ENCODE peak calls at places on chromosomes 6 and 20, in four cellular contexts. M is progenitor cell of endocrine pancreas, N is foreskin fibroblast, Z is fibroblast of mammary gland. O is an unnamed sample.

GRCh38 chr6:16654703-16655102 is 106.6 kb downstream of the ATXN1 start:
- DNase-seq in Z (no peak), N (no peak), M (no peak), O (no peak)

GRCh38 chr6:89301586-89302194 is 13.4 kb downstream of the GABRR2 start:
- DNase-seq in M (no peak), N (no peak), Z (no peak), O (no peak)

GRCh38 chr20:10338781-10339180 is 95.2 kb downstream of the MKKS start:
- DNase-seq in M (no peak), N (peak), Z (peak), O (no peak)

GRCh38 chr20:32999603-33000250 is 4.5 kb downstream of the SUN5 start:
- DNase-seq in Z (no peak), M (no peak), N (no peak), O (no peak)

GRCh38 chr6:90000864-90001731 is 106.8 kb downstream of the GJA10 start:
- DNase-seq in N (peak), Z (peak), M (no peak), O (no peak)

GRCh38 chr6:36598739-36599318 is 4.7 kb downstream of the SRSF3 start:
- DNase-seq in N (no peak), M (no peak), Z (no peak), O (peak)

GRCh38 chr20:11453430-11453829 is 464.3 kb upstream of the BTBD3 start:
- DNase-seq in N (peak), M (no peak), Z (peak), O (no peak)

GRCh38 chr20:25245461-25245860 is 2.4 kb upstream of the PYGB start:
- DNase-seq in Z (no peak), N (no peak), M (no peak), O (no peak)

GRCh38 chr6:75735491-75736186 is 13.4 kb upstream of the MYO6 start:
- DNase-seq in Z (peak), N (peak), M (no peak), O (no peak)

GRCh38 chr20:56554869-56555268 is 21.8 kb downstream of the FAM209B start:
- DNase-seq in N (peak), M (no peak), Z (peak), O (peak)

GRCh38 chr6:153976921-153977693 is 61.9 kb upstream of the OPRM1 start:
- DNase-seq in N (peak), Z (peak), M (no peak), O (no peak)

GRCh38 chr6:106520711-106521367 is 108.5 kb downstream of the RTN4IP1 start:
- DNase-seq in M (no peak), Z (no peak), N (no peak), O (no peak)

GRCh38 chr20:23264545-23264944 is 86.0 kb upstream of the NXT1 start:
- DNase-seq in Z (no peak), N (no peak), M (no peak), O (no peak)

GRCh38 chr6:22657341-22657985 is 88.1 kb downstream of the HDGFL1 start:
- DNase-seq in Z (no peak), M (no peak), N (no peak), O (no peak)

GRCh38 chr6:34249469-34250370 is 914 bp upstream of the SMIM29 start:
- DNase-seq in N (no peak), Z (no peak), M (no peak), O (no peak)

GRCh38 chr6:3669916-3670315 is 81.6 kb downstream of the PXDC1 start:
- DNase-seq in N (no peak), Z (no peak), M (no peak), O (no peak)

GRCh38 chr6:150327117-150327774 is 41.6 kb upstream of the IYD start:
- DNase-seq in Z (no peak), N (no peak), M (no peak), O (no peak)

GRCh38 chr6:71139249-71139648 is 149.4 kb upstream of the OGFRL1 start:
- DNase-seq in Z (peak), M (no peak), N (peak), O (no peak)

GRCh38 chr20:37745553-37745952 is 51.7 kb downstream of the CTNNBL1 start:
- DNase-seq in Z (no peak), M (no peak), N (no peak), O (no peak)

GRCh38 chr20:19780261-19780660 is 22.2 kb downstream of the RIN2 start:
- DNase-seq in M (no peak), Z (no peak), N (no peak), O (no peak)

GRCh38 chr6:44699082-44699481 is 311.6 kb downstream of the CDC5L start:
- DNase-seq in M (no peak), Z (peak), N (no peak), O (no peak)

GRCh38 chr20:49823152-49823847 is 10.7 kb downstream of the SLC9A8 start:
- DNase-seq in N (no peak), M (no peak), Z (no peak), O (no peak)

GRCh38 chr6:127737009-127737486 is 160.1 kb downstream of the C6orf58 start:
- DNase-seq in M (no peak), N (peak), Z (peak), O (peak)

GRCh38 chr6:154732824-154733609 is at the start of gene SCAF8:
- DNase-seq in Z (peak), M (peak), N (peak), O (peak)

GRCh38 chr20:37328149-37328945 is 17.6 kb upstream of the SRC start:
- DNase-seq in M (no peak), Z (no peak), N (no peak), O (peak)

GRCh38 chr6:31042801-31043200 is 32.5 kb downstream of the MUC22 start:
- DNase-seq in Z (peak), M (peak), N (peak), O (peak)

GRCh38 chr6:52760105-52760765 is 3.0 kb downstream of the GSTA2 start:
- DNase-seq in M (no peak), N (no peak), Z (no peak), O (no peak)

GRCh38 chr6:126826315-126826714 is 292.2 kb upstream of the RSPO3 start:
- DNase-seq in N (peak), M (no peak), Z (no peak), O (no peak)

GRCh38 chr6:15505463-15505918 is 157.3 kb downstream of the DTNBP1 start:
- DNase-seq in N (no peak), Z (no peak), M (no peak), O (no peak)

GRCh38 chr6:127207591-127208120 is 59.0 kb upstream of the RNF146 start:
- DNase-seq in N (peak), Z (peak), M (no peak), O (no peak)

GRCh38 chr6:125854355-125854754 is 63.6 kb downstream of the NCOA7 start:
- DNase-seq in N (no peak), Z (no peak), M (no peak), O (no peak)

GRCh38 chr6:128519132-128519930 is 1.1 kb downstream of the PTPRK start:
- DNase-seq in Z (peak), M (peak), N (peak), O (peak)

GRCh38 chr6:161498359-161498758 is 224.5 kb upstream of the AGPAT4 start:
- DNase-seq in N (peak), M (no peak), Z (peak), O (no peak)

GRCh38 chr6:37340639-37340943 is 13.2 kb upstream of the RNF8 start:
- DNase-seq in Z (peak), N (peak), M (no peak), O (no peak)

GRCh38 chr6:451336-451735 is 59.8 kb downstream of the IRF4 start:
- DNase-seq in Z (no peak), M (no peak), N (no peak), O (no peak)

GRCh38 chr6:89794324-89794723 is 25.3 kb downstream of the MDN1 start:
- DNase-seq in M (no peak), N (no peak), Z (no peak), O (no peak)

GRCh38 chr20:6582449-6582848 is 185.0 kb upstream of the BMP2 start:
- DNase-seq in M (no peak), N (peak), Z (no peak), O (no peak)

GRCh38 chr20:6579417-6579816 is 188.1 kb upstream of the BMP2 start:
- DNase-seq in M (no peak), N (peak), Z (peak), O (no peak)

GRCh38 chr20:6579824-6580223 is 187.7 kb upstream of the BMP2 start:
- DNase-seq in N (no peak), Z (no peak), M (no peak), O (no peak)

GRCh38 chr20:6580486-6580885 is 187.0 kb upstream of the BMP2 start:
- DNase-seq in N (no peak), M (no peak), Z (peak), O (no peak)

DNA sequence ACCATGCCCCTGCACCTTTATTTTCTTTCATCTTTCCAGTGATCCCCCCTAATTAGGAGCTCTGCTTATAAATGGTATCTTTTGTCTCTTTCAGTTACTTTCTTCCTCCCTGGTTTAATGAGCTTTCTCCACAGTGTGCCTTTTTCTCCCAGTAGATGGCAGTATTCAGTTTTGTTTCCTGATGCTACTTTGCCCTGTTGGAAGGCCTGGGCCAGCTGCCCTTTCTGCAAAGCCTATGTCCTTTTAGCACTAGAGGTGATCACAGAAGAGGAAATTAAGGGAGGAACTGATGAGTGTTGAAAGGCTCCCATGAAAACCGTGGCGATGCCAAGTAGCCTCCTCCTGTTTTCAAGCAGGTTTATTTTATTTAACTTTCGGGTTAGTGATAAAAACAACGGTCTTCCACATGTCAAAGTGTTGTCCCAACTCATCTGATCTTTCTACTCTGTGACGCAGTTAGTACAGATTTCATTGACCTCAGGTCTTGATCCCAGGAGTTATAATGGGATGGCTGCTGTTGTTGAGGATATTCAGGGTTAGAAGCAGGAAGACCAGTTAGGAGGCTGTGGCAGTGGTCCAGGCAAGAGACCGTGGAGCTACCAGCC is 184.2 kb upstream of the BMP2 start:
- DNase-seq in N (peak), M (peak), Z (peak), O (no peak)
- TF ChIP-seq CTCF in N (peak), M (peak), Z (peak), O (no peak)

GRCh38 chr20:58238490-58238889 is 10.0 kb upstream of the ANKRD60 start:
- DNase-seq in N (no peak), Z (no peak), M (no peak), O (no peak)

GRCh38 chr20:58239216-58239615 is 10.8 kb upstream of the ANKRD60 start:
- DNase-seq in Z (no peak), M (no peak), N (no peak), O (no peak)

GRCh38 chr20:58236612-58237317 is 8.3 kb upstream of the ANKRD60 start:
- DNase-seq in M (peak), N (peak), Z (peak), O (peak)

GRCh38 chr20:58235010-58235409 is 6.6 kb upstream of the ANKRD60 start:
- DNase-seq in N (no peak), Z (no peak), M (no peak), O (no peak)

DNA sequence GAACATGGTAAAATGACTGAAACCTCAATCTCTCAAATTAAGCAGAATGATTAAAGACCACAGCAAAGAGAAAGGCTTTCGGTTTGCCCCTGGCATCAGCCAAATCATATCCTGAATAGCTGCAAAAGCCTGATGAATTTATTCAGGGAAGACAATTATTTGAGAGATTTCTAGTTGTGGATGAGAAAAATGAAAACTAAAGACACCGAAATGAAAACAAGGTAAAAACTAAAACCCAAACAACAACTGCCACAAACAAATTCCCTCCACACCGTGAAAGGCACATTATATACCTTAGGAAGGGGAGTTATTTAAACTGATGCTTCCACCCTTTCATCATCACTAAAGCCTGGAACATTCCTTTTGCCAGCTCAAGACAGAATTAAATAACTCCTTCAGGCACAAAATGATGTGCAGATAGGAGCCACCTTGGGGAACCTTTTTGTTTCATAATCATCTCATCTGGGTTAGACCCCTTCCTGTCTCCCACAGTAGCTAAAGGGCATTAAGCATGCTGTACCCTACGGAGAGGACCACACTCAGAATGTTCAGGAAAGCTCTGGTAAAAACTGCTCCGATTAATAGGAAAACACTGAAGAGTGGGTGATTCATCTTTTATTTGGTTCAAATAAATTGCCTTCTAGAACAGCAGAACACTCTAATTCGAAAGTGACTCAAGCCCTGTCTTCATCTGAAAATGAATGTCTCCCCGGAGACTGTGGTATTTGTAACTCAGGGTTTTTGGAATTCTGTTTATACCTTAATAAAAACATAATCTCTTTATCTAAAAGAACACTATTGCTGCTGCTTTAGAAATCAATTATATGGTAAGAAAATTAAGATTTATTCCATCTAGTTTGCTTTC is 9.1 kb upstream of the ANKRD60 start:
- DNase-seq in N (peak), M (no peak), Z (peak), O (no peak)
- TF ChIP-seq CTCF in N (no peak), M (no peak), Z (no peak), O (no peak)

DNA sequence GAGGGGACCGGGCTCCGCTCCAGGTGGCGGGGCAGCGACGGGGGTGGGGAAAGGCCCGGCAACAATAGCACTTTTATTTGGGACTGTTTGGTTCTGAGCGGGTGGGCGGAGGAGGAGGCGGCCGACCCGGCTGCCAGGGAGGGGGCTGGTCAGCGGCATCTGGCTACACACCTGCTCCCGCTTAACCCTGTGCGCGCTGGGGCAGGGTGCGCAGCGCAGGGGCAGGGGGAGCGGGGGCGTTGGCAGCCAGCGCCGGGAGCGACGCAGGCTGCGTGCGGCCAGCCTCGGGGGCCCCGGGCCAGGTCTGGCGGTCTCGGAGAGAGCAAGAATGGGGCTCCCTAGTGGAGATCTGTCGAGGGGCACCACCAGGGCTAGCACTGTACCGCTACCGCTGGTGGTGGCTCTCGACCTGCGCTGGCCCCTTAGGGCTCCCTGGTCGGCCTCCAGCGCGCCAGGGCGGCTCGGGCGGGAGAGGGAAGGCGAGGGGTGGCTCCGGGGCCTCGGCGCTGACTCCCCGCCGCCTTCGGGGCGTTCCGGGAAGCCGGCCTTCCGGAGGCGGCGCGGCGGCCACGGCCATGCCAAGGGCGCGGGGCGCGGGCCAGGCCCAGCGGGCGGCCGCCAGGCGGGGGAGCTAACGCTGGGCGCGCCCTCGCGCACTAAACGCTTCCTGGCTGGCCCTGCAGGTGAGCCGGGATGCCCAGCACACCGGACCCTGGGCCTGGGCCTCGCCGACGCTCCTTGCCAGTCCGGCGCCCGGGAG is 92.4 kb downstream of the NCR2 start:
- DNase-seq in Z (no peak), N (peak), M (peak), O (peak)
- TF ChIP-seq CTCF in Z (no peak), N (no peak), M (peak), O (no peak)

DNA sequence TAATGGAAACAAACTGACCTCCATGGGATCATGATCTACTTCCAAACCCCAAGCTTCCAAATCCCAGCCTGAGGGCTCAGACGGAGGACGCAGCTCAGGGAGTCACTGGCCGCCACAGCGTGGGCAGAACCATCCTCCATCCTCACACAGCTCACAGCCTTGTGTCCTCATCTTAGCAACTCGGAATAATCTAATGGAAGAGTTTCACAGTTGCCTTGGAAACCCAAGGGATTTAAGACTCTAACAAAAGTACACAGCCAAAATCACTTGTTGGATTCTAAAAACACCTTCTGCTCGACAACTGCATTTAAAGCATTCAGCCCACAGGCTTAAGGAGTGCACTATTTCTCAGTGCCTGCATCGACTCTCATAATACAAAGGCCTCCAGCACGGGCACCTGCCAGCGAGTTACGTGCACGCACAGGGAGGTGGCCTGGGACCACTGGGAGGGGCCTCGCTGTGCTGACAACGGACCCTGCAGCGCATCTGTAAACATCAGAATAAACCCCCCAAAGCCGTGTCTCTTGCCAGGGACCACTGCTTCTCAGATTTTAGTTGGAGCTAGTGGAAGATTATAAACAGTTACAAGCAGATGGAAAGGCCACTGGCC is 45.3 kb downstream of the ZBTB46 start:
- DNase-seq in Z (no peak), N (no peak), M (no peak), O (no peak)
- TF ChIP-seq CTCF in Z (no peak), N (no peak), M (no peak), O (no peak)

GRCh38 chr6:156828280-156828703 is 51.1 kb downstream of the ARID1B start:
- DNase-seq in M (no peak), N (peak), Z (peak), O (no peak)

GRCh38 chr6:156824142-156824541 is 47.0 kb downstream of the ARID1B start:
- DNase-seq in M (no peak), N (no peak), Z (no peak), O (no peak)

GRCh38 chr6:156825475-156825874 is 48.3 kb downstream of the ARID1B start:
- DNase-seq in M (no peak), Z (no peak), N (no peak), O (no peak)

GRCh38 chr6:156827382-156827781 is 50.2 kb downstream of the ARID1B start:
- DNase-seq in Z (peak), M (no peak), N (peak), O (peak)

GRCh38 chr6:156826290-156826955 is 49.2 kb downstream of the ARID1B start:
- DNase-seq in N (no peak), Z (no peak), M (no peak), O (no peak)
- TF ChIP-seq CTCF in N (no peak), Z (no peak), M (no peak), O (no peak)

GRCh38 chr20:45293041-45294002 is 13.3 kb upstream of the RBPJL start:
- DNase-seq in N (peak), M (peak), Z (peak), O (peak)
- TF ChIP-seq CTCF in N (peak), M (peak), Z (peak), O (peak)

GRCh38 chr6:57040011-57040410 is 6.5 kb upstream of the KIAA1586 start:
- DNase-seq in M (no peak), Z (peak), N (peak), O (no peak)
- TF ChIP-seq CTCF in M (no peak), Z (peak), N (peak), O (no peak)

GRCh38 chr6:113750148-113750547 is 107.0 kb upstream of the MARCKS start:
- DNase-seq in Z (no peak), M (no peak), N (no peak), O (no peak)
- TF ChIP-seq CTCF in Z (no peak), M (no peak), N (no peak), O (no peak)

DNA sequence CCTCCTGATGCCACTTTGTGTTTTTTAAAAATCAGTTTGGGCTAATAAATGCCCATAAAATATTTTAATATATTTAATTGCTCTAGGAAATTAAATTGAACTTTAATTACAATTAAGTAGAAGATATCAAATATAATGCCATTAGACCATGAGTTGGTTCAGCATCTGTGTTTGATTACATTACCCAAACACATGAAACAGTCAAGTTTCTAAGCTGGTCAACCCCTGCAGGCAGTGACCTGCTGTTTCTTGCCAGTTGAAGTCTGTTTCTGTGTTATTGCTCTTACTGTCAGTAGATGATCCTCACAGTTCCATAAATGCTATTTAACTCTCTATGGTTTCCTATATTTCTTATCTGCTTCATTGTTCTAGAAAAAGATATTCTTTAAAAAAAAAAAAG is 9.7 kb upstream of the TENT5A start:
- DNase-seq in M (no peak), N (peak), Z (peak), O (no peak)
- TF ChIP-seq CTCF in M (no peak), N (no peak), Z (peak), O (no peak)

O was measured in ovary.